ENCODE peak calls at places on chromosomes 6 and 20, in nine cellular contexts. One of them, this sample, is unnamed.

GRCh38 chr20:18739785-18740184 is 73.8 kb upstream of the SCP2D1 start:
- DNase-seq in IMR-90: peak; percentile 90
- DNase-seq in H1: no peak
- DNase-seq in K562: no peak
- DNase-seq in astrocyte: peak; percentile 66
- DNase-seq in mesendoderm: peak; percentile 66
- DNase-seq in neuronal stem cell: peak; percentile 6
- DNase-seq in endothelial cell of umbilical vein: no peak
- DNase-seq in SK-N-SH: peak; percentile 50
- DNase-seq in this sample: peak; percentile 96

GRCh38 chr20:57883761-57884160 is 173.9 kb upstream of the PMEPA1 start:
- DNase-seq in IMR-90: no peak
- DNase-seq in H1: no peak
- DNase-seq in K562: no peak
- DNase-seq in endothelial cell of umbilical vein: no peak
- DNase-seq in astrocyte: no peak
- DNase-seq in mesendoderm: no peak
- DNase-seq in neuronal stem cell: no peak
- DNase-seq in SK-N-SH: no peak
- DNase-seq in this sample: no peak

GRCh38 chr20:22796465-22797077 is 212.2 kb upstream of the FOXA2 start:
- DNase-seq in astrocyte: peak; percentile 55
- DNase-seq in H1: no peak
- DNase-seq in mesendoderm: no peak
- DNase-seq in SK-N-SH: no peak
- DNase-seq in endothelial cell of umbilical vein: no peak
- DNase-seq in IMR-90: peak; percentile 79
- DNase-seq in neuronal stem cell: no peak
- DNase-seq in K562: no peak
- DNase-seq in this sample: peak; percentile 70

GRCh38 chr6:170596426-170596825 is 12.0 kb upstream of the PDCD2 start:
- DNase-seq in IMR-90: no peak
- DNase-seq in H1: no peak
- DNase-seq in mesendoderm: no peak
- DNase-seq in neuronal stem cell: no peak
- DNase-seq in SK-N-SH: no peak
- DNase-seq in endothelial cell of umbilical vein: no peak
- DNase-seq in astrocyte: no peak
- DNase-seq in K562: no peak
- DNase-seq in this sample: no peak

GRCh38 chr6:38789256-38789655 is 74.1 kb downstream of the DNAH8 start:
- DNase-seq in neuronal stem cell: no peak
- DNase-seq in IMR-90: no peak
- DNase-seq in mesendoderm: no peak
- DNase-seq in astrocyte: no peak
- DNase-seq in SK-N-SH: no peak
- DNase-seq in K562: no peak
- DNase-seq in endothelial cell of umbilical vein: peak; percentile 66
- DNase-seq in H1: no peak
- DNase-seq in this sample: no peak

GRCh38 chr20:22389836-22390542 is 194.4 kb downstream of the FOXA2 start:
- DNase-seq in H1: no peak
- DNase-seq in IMR-90: no peak
- DNase-seq in astrocyte: peak; percentile 60
- DNase-seq in K562: peak; percentile 12
- DNase-seq in neuronal stem cell: no peak
- DNase-seq in endothelial cell of umbilical vein: no peak
- DNase-seq in SK-N-SH: no peak
- DNase-seq in mesendoderm: peak; percentile 85
- DNase-seq in this sample: peak; percentile 72

GRCh38 chr6:148885154-148885870 is 138.5 kb downstream of the UST start:
- DNase-seq in endothelial cell of umbilical vein: peak; percentile 74
- DNase-seq in IMR-90: peak; percentile 91
- DNase-seq in mesendoderm: no peak
- DNase-seq in H1: no peak
- DNase-seq in K562: no peak
- DNase-seq in SK-N-SH: no peak
- DNase-seq in astrocyte: peak; percentile 87
- DNase-seq in neuronal stem cell: no peak
- DNase-seq in this sample: peak; percentile 92

GRCh38 chr6:17457405-17457804 is 64.0 kb downstream of the CAP2 start:
- DNase-seq in astrocyte: no peak
- DNase-seq in mesendoderm: no peak
- DNase-seq in neuronal stem cell: no peak
- DNase-seq in endothelial cell of umbilical vein: no peak
- DNase-seq in SK-N-SH: no peak
- DNase-seq in IMR-90: no peak
- DNase-seq in K562: no peak
- DNase-seq in H1: no peak
- DNase-seq in this sample: no peak

GRCh38 chr6:79230149-79230548 is 4.3 kb downstream of the HMGN3 start:
- DNase-seq in SK-N-SH: no peak
- DNase-seq in K562: no peak
- DNase-seq in endothelial cell of umbilical vein: no peak
- DNase-seq in H1: no peak
- DNase-seq in neuronal stem cell: no peak
- DNase-seq in IMR-90: no peak
- DNase-seq in mesendoderm: no peak
- DNase-seq in astrocyte: no peak
- DNase-seq in this sample: no peak

GRCh38 chr6:79234150-79235022 is at the start of gene HMGN3:
- DNase-seq in endothelial cell of umbilical vein: peak; percentile 96
- DNase-seq in SK-N-SH: peak; percentile 93
- DNase-seq in IMR-90: peak; percentile 91
- DNase-seq in H1: peak; percentile 89
- DNase-seq in neuronal stem cell: peak; percentile 75
- DNase-seq in astrocyte: peak; percentile 84
- DNase-seq in mesendoderm: peak; percentile 95
- DNase-seq in K562: peak; percentile 88
- DNase-seq in this sample: peak; percentile 94

GRCh38 chr6:79233611-79234149 is 802 bp downstream of the HMGN3 start:
- DNase-seq in K562: peak; percentile 69
- DNase-seq in astrocyte: peak; percentile 80
- DNase-seq in H1: peak; percentile 89
- DNase-seq in neuronal stem cell: peak; percentile 62
- DNase-seq in IMR-90: peak; percentile 82
- DNase-seq in SK-N-SH: peak; percentile 90
- DNase-seq in endothelial cell of umbilical vein: peak; percentile 91
- DNase-seq in mesendoderm: peak; percentile 95
- DNase-seq in this sample: peak; percentile 88

GRCh38 chr6:79231101-79231500 is 3.4 kb downstream of the HMGN3 start:
- DNase-seq in K562: no peak
- DNase-seq in mesendoderm: no peak
- DNase-seq in endothelial cell of umbilical vein: peak; percentile 73
- DNase-seq in astrocyte: peak; percentile 4
- DNase-seq in SK-N-SH: no peak
- DNase-seq in H1: no peak
- DNase-seq in neuronal stem cell: no peak
- DNase-seq in IMR-90: no peak
- DNase-seq in this sample: peak; percentile 9

DNA sequence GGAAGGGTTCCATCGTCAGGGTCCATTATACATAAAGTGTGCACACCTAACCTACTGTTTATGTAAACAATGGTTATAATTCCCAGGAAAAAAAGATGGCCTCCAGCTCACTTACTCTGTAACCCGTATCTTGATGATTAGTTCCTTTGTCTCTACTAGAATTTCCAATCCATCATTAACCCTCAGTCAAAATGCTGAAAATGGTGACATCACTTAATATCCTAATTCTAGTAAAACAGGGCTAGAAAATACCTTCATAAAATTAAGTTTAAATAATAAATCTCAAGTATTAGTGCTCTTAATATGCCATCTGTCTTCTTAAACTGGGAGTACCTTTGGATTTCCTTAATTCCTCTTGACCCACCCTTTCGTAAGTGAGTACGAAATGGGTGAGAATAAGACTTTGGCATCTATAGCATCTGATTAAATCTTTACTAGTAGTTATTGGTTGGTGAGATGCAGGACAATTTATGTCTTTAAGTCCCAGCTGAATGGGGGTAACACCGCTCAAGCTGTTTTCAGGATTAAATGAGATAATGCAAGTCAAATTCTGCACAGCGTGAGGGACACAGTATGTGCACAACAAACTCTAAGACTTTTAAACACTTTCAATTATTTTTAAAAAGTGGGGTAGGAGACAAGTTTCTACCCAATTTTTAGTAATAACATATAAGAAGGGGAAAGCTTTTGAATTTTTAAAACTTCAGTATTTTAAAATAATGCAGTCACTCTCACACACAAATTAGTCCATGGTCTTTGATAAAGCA is 1.6 kb downstream of the HMGN3 start:
- DNase-seq in H1: no peak
- DNase-seq in endothelial cell of umbilical vein: no peak
- DNase-seq in K562: no peak
- DNase-seq in SK-N-SH: no peak
- DNase-seq in neuronal stem cell: no peak
- DNase-seq in mesendoderm: no peak
- DNase-seq in IMR-90: no peak
- DNase-seq in astrocyte: no peak
- DNase-seq in this sample: no peak
- H3K9ac ChIP-seq in H1: peak overlapping the region; percentile 78
- H3K9ac ChIP-seq in endothelial cell of umbilical vein: peak overlapping the region; percentile 95
- H3K9ac ChIP-seq in K562: no peak overlapping the region
- H3K9ac ChIP-seq in SK-N-SH: peak overlapping the region; percentile 98
- H3K9ac ChIP-seq in neuronal stem cell: peak overlapping the region; percentile 64
- H3K9ac ChIP-seq in mesendoderm: peak overlapping the region; percentile 99
- H3K9ac ChIP-seq in IMR-90: peak overlapping the region; percentile 87
- H3K9ac ChIP-seq in astrocyte: peak overlapping the region; percentile 83
- H3K9ac ChIP-seq in this sample: peak overlapping the region; percentile 74

GRCh38 chr20:37295001-37295400 is 5.5 kb downstream of the MANBAL start:
- DNase-seq in mesendoderm: peak; percentile 91
- DNase-seq in endothelial cell of umbilical vein: peak; percentile 74
- DNase-seq in H1: no peak
- DNase-seq in neuronal stem cell: no peak
- DNase-seq in K562: peak; percentile 39
- DNase-seq in SK-N-SH: no peak
- DNase-seq in astrocyte: peak; percentile 98
- DNase-seq in IMR-90: peak; percentile 99
- DNase-seq in this sample: peak; percentile 96

GRCh38 chr20:37293301-37293943 is 4.0 kb downstream of the MANBAL start:
- DNase-seq in endothelial cell of umbilical vein: no peak
- DNase-seq in K562: no peak
- DNase-seq in SK-N-SH: no peak
- DNase-seq in neuronal stem cell: no peak
- DNase-seq in astrocyte: no peak
- DNase-seq in H1: no peak
- DNase-seq in IMR-90: no peak
- DNase-seq in mesendoderm: no peak
- DNase-seq in this sample: no peak

GRCh38 chr20:37295595-37295994 is 6.1 kb downstream of the MANBAL start:
- DNase-seq in SK-N-SH: no peak
- DNase-seq in IMR-90: no peak
- DNase-seq in mesendoderm: peak; percentile 69
- DNase-seq in endothelial cell of umbilical vein: no peak
- DNase-seq in neuronal stem cell: no peak
- DNase-seq in H1: no peak
- DNase-seq in K562: no peak
- DNase-seq in astrocyte: peak; percentile 33
- DNase-seq in this sample: no peak

GRCh38 chr20:37296371-37296770 is 6.9 kb downstream of the MANBAL start:
- DNase-seq in mesendoderm: no peak
- DNase-seq in endothelial cell of umbilical vein: peak; percentile 39
- DNase-seq in neuronal stem cell: no peak
- DNase-seq in K562: no peak
- DNase-seq in astrocyte: no peak
- DNase-seq in IMR-90: no peak
- DNase-seq in SK-N-SH: no peak
- DNase-seq in H1: no peak
- DNase-seq in this sample: no peak

DNA sequence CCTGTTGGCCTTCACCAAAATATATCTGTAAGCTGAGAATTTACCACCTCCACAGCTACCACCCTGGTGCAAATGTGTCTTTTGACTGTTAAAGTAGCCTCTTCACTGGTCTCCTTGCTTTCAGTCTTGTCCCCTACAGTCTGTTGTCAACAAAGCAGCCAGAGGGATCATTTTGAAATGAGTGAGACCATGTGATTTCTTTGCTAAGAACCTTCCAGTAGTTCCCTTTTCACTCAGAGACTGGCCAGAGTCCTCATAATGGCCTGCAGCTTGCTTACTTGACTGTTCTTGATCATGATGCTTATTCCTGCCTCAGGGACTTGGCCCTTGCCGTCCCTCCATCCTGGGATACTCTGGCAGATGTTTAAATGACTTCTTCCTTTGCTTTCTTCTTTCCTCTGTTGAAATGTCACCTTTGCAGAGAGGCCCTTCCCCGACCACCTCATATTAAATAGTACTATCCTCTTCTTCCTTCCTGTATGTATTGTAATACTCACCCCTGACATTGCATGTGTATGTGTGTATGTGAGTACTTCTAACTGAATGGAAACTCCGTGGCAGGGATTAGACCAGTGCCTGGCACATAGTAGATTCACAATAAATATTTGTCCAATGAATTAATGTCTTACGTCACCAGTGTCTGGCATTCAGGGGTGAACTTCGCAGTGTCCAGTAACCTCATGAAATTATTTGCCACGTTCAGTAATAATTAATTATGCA is 5.0 kb downstream of the MANBAL start:
- DNase-seq in endothelial cell of umbilical vein: no peak
- DNase-seq in mesendoderm: no peak
- DNase-seq in K562: no peak
- DNase-seq in IMR-90: peak; percentile 77
- DNase-seq in astrocyte: peak; percentile 75
- DNase-seq in neuronal stem cell: no peak
- DNase-seq in H1: no peak
- DNase-seq in SK-N-SH: no peak
- DNase-seq in this sample: peak; percentile 80
- H3K27ac ChIP-seq in endothelial cell of umbilical vein: peak overlapping the region; percentile 14
- H3K27ac ChIP-seq in mesendoderm: no peak overlapping the region
- H3K27ac ChIP-seq in K562: no peak overlapping the region
- H3K27ac ChIP-seq in IMR-90: peak overlapping the region; percentile 61
- H3K27ac ChIP-seq in astrocyte: peak overlapping the region; percentile 97
- H3K27ac ChIP-seq in neuronal stem cell: no peak overlapping the region
- H3K27ac ChIP-seq in H1: no peak overlapping the region
- H3K27ac ChIP-seq in SK-N-SH: peak overlapping the region; percentile 51
- H3K27ac ChIP-seq in this sample: peak overlapping the region; percentile 77

GRCh38 chr20:25297141-25297905 is 49.4 kb downstream of the PYGB start:
- DNase-seq in mesendoderm: no peak
- DNase-seq in astrocyte: no peak
- DNase-seq in neuronal stem cell: no peak
- DNase-seq in IMR-90: no peak
- DNase-seq in K562: no peak
- DNase-seq in H1: no peak
- DNase-seq in endothelial cell of umbilical vein: no peak
- DNase-seq in SK-N-SH: no peak
- DNase-seq in this sample: no peak
- H3K4me1 ChIP-seq in mesendoderm: no peaks in the 10 kb centered on the region
- H3K4me1 ChIP-seq in astrocyte: peaks cover 14% of the 10 kb centered on the region
- H3K4me1 ChIP-seq in neuronal stem cell: no peaks in the 10 kb centered on the region
- H3K4me1 ChIP-seq in IMR-90: peaks cover 16% of the 10 kb centered on the region
- H3K4me1 ChIP-seq in K562: no peaks in the 10 kb centered on the region
- H3K4me1 ChIP-seq in H1: peaks cover 7% of the 10 kb centered on the region
- H3K4me1 ChIP-seq in endothelial cell of umbilical vein: no peaks in the 10 kb centered on the region
- H3K4me1 ChIP-seq in SK-N-SH: peaks cover 3% of the 10 kb centered on the region
- H3K4me1 ChIP-seq in this sample: peaks cover 18% of the 10 kb centered on the region

DNA sequence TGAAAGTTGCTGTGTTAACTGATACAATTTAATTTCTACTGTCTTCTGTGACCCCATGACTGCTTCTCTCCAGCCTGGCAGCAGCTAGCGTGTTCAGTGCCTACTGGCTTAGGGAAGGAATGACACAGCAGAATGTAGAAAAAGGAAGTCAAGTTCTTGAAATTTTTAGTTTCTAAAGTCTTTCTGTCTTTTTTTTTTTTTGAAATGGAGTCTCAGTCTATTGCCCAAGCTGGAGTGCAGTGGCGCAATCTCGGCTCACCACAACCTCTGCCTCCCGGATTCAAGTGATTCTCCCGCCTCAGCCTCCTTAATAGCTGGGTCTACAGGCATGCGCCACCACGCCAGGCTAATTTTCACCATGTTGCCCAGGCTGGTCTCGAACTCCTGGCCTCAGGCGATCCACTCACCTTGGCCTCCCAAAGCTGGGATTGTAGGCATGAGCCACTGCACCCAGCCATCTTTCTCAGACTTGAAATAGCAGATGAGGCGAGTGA is 39.3 kb downstream of the PCNA start:
- DNase-seq in H1: no peak
- DNase-seq in IMR-90: peak; percentile 54
- DNase-seq in SK-N-SH: no peak
- DNase-seq in mesendoderm: no peak
- DNase-seq in endothelial cell of umbilical vein: no peak
- DNase-seq in neuronal stem cell: no peak
- DNase-seq in astrocyte: no peak
- DNase-seq in K562: no peak
- DNase-seq in this sample: peak; percentile 27
- H3K9ac ChIP-seq in H1: no peak overlapping the region
- H3K9ac ChIP-seq in IMR-90: no peak overlapping the region
- H3K9ac ChIP-seq in SK-N-SH: no peak overlapping the region
- H3K9ac ChIP-seq in mesendoderm: no peak overlapping the region
- H3K9ac ChIP-seq in endothelial cell of umbilical vein: no peak overlapping the region
- H3K9ac ChIP-seq in neuronal stem cell: no peak overlapping the region
- H3K9ac ChIP-seq in astrocyte: no peak overlapping the region
- H3K9ac ChIP-seq in K562: no peak overlapping the region
- H3K9ac ChIP-seq in this sample: no peak overlapping the region